ENCODE peak calls at places on chromosomes 12 and 14, in nine cellular contexts. R, D, J, H, Z, E, W, C and M are unnamed samples.

GRCh38 chr12:53325539-53326061 is 4.2 kb upstream of the AAAS start:
- DNase-seq in R (peak; percentile 20), D (peak; percentile 8), J (peak; percentile 19), H (peak; percentile 74), Z (peak; percentile 70), E (no peak), W (no peak), C (peak; percentile 57), M (no peak)

GRCh38 chr12:49946497-49946896 is 4.0 kb upstream of the AQP2 start:
- DNase-seq in R (no peak), D (no peak), J (no peak), H (no peak), Z (no peak), E (no peak), W (no peak), C (no peak), M (no peak)

GRCh38 chr14:53034688-53035087 is 83.8 kb upstream of the FERMT2 start:
- DNase-seq in R (no peak), D (no peak), J (no peak), H (no peak), Z (no peak), E (no peak), W (no peak), C (no peak), M (no peak)

GRCh38 chr12:106110626-106111300 is 28.0 kb downstream of the NUAK1 start:
- DNase-seq in R (no peak), D (no peak), J (no peak), H (no peak), Z (no peak), E (no peak), W (no peak), C (no peak), M (no peak)

GRCh38 chr14:76613616-76614015 is 147.7 kb upstream of the VASH1 start:
- DNase-seq in R (no peak), D (no peak), J (no peak), H (no peak), Z (no peak), E (no peak), W (no peak), C (no peak), M (no peak)

GRCh38 chr12:102034346-102034745 is 27.4 kb downstream of the WASHC3 start:
- DNase-seq in R (no peak), D (no peak), J (no peak), H (no peak), Z (no peak), E (no peak), W (no peak), C (no peak), M (no peak)

GRCh38 chr12:7588703-7589329 is 76.9 kb downstream of the APOBEC1 start:
- DNase-seq in R (peak; percentile 62), D (no peak), J (peak; percentile 56), H (no peak), Z (no peak), E (peak; percentile 68), W (peak; percentile 22), C (peak; percentile 56), M (no peak)

GRCh38 chr12:120468846-120469449 is 600 bp downstream of the SRSF9 start:
- DNase-seq in R (peak; percentile 47), D (peak; percentile 59), J (no peak), H (peak; percentile 64), Z (peak; percentile 68), E (no peak), W (no peak), C (peak; percentile 77), M (peak; percentile 40)

GRCh38 chr14:91342243-91342760 is 75.3 kb downstream of the CCDC88C start:
- DNase-seq in R (no peak), D (no peak), J (no peak), H (no peak), Z (no peak), E (no peak), W (no peak), C (no peak), M (no peak)

GRCh38 chr12:49244161-49244560 is 20.7 kb upstream of the TUBA1C start:
- DNase-seq in R (no peak), D (no peak), J (no peak), H (no peak), Z (no peak), E (no peak), W (no peak), C (no peak), M (no peak)

GRCh38 chr12:40622246-40622838 is 69.9 kb upstream of the CNTN1 start:
- DNase-seq in R (peak; percentile 57), D (no peak), J (peak; percentile 6), H (no peak), Z (peak; percentile 62), E (peak; percentile 57), W (peak; percentile 12), C (peak; percentile 68), M (peak; percentile 57)

GRCh38 chr12:3378655-3379054 is 112.3 kb upstream of the PRMT8 start:
- DNase-seq in R (no peak), D (no peak), J (no peak), H (no peak), Z (no peak), E (no peak), W (no peak), C (no peak), M (no peak)